ENCODE peak calls at places on chromosomes 7 and 10, in five cellular contexts. One of them, this sample, is unnamed.

GRCh38 chr10:71773221-71773971 is at the start of gene VSIR:
- DNase-seq in CD8-positive, alpha-beta T cell: peak; percentile 92
- DNase-seq in progenitor cell of endocrine pancreas: peak; percentile 89
- DNase-seq in IMR-90: peak; percentile 71
- DNase-seq in MCF 10A: peak; percentile 80
- DNase-seq in this sample: no peak

GRCh38 chr7:110839866-110840265 is 251.1 kb upstream of the LRRN3 start:
- DNase-seq in CD8-positive, alpha-beta T cell: no peak
- DNase-seq in progenitor cell of endocrine pancreas: no peak
- DNase-seq in IMR-90: peak; percentile 64
- DNase-seq in MCF 10A: peak; percentile 26
- DNase-seq in this sample: peak; percentile 50

GRCh38 chr7:8260871-8261707 is 878 bp downstream of the ICA1 start:
- DNase-seq in CD8-positive, alpha-beta T cell: no peak
- DNase-seq in progenitor cell of endocrine pancreas: peak; percentile 24
- DNase-seq in IMR-90: no peak
- DNase-seq in MCF 10A: peak; percentile 51
- DNase-seq in this sample: no peak

GRCh38 chr10:108072466-108072865 is 908.0 kb upstream of the SORCS1 start:
- DNase-seq in CD8-positive, alpha-beta T cell: no peak
- DNase-seq in progenitor cell of endocrine pancreas: no peak
- DNase-seq in IMR-90: no peak
- DNase-seq in MCF 10A: no peak
- DNase-seq in this sample: no peak

GRCh38 chr7:36490335-36490940 is 100.8 kb downstream of the ANLN start:
- DNase-seq in CD8-positive, alpha-beta T cell: no peak
- DNase-seq in progenitor cell of endocrine pancreas: no peak
- DNase-seq in IMR-90: no peak
- DNase-seq in MCF 10A: peak; percentile 21
- DNase-seq in this sample: no peak

GRCh38 chr10:128186959-128187787 is 61.0 kb upstream of the MKI67 start:
- DNase-seq in CD8-positive, alpha-beta T cell: no peak
- DNase-seq in progenitor cell of endocrine pancreas: no peak
- DNase-seq in IMR-90: no peak
- DNase-seq in MCF 10A: no peak
- DNase-seq in this sample: no peak

GRCh38 chr7:32905175-32905662 is 13.7 kb upstream of the KBTBD2 start:
- DNase-seq in CD8-positive, alpha-beta T cell: peak; percentile 46
- DNase-seq in progenitor cell of endocrine pancreas: no peak
- DNase-seq in IMR-90: peak; percentile 66
- DNase-seq in MCF 10A: peak; percentile 26
- DNase-seq in this sample: peak; percentile 68

GRCh38 chr10:22833353-22833752 is 94.5 kb upstream of the ARMC3 start:
- DNase-seq in CD8-positive, alpha-beta T cell: no peak
- DNase-seq in progenitor cell of endocrine pancreas: no peak
- DNase-seq in IMR-90: no peak
- DNase-seq in MCF 10A: no peak
- DNase-seq in this sample: no peak

GRCh38 chr10:69506487-69506833 is 55.2 kb downstream of the TSPAN15 start:
- DNase-seq in CD8-positive, alpha-beta T cell: no peak
- DNase-seq in progenitor cell of endocrine pancreas: no peak
- DNase-seq in IMR-90: no peak
- DNase-seq in MCF 10A: no peak
- DNase-seq in this sample: no peak

GRCh38 chr10:65325913-65326312 is 1599.9 kb upstream of the LRRTM3 start:
- DNase-seq in CD8-positive, alpha-beta T cell: no peak
- DNase-seq in progenitor cell of endocrine pancreas: no peak
- DNase-seq in IMR-90: no peak
- DNase-seq in MCF 10A: no peak
- DNase-seq in this sample: no peak

GRCh38 chr10:110357252-110357780 is 52.6 kb upstream of the SMNDC1 start:
- DNase-seq in CD8-positive, alpha-beta T cell: no peak
- DNase-seq in progenitor cell of endocrine pancreas: no peak
- DNase-seq in IMR-90: peak; percentile 99
- DNase-seq in MCF 10A: peak; percentile 70
- DNase-seq in this sample: peak; percentile 72

GRCh38 chr10:22556774-22557173 is 157.6 kb downstream of the PIP4K2A start:
- DNase-seq in CD8-positive, alpha-beta T cell: no peak
- DNase-seq in progenitor cell of endocrine pancreas: no peak
- DNase-seq in IMR-90: no peak
- DNase-seq in MCF 10A: no peak
- DNase-seq in this sample: no peak

GRCh38 chr10:34172936-34173533 is 642.1 kb downstream of the PARD3 start:
- DNase-seq in CD8-positive, alpha-beta T cell: no peak
- DNase-seq in progenitor cell of endocrine pancreas: no peak
- DNase-seq in IMR-90: no peak
- DNase-seq in MCF 10A: peak; percentile 71
- DNase-seq in this sample: no peak

GRCh38 chr7:123687727-123688126 is 32.1 kb downstream of the LMOD2 start:
- DNase-seq in CD8-positive, alpha-beta T cell: no peak
- DNase-seq in progenitor cell of endocrine pancreas: no peak
- DNase-seq in IMR-90: no peak
- DNase-seq in MCF 10A: no peak
- DNase-seq in this sample: no peak

GRCh38 chr7:112940314-112940732 is 146.3 kb downstream of the GPR85 start:
- DNase-seq in CD8-positive, alpha-beta T cell: no peak
- DNase-seq in progenitor cell of endocrine pancreas: no peak
- DNase-seq in IMR-90: no peak
- DNase-seq in MCF 10A: no peak
- DNase-seq in this sample: no peak

GRCh38 chr10:12559578-12560178 is 210.3 kb downstream of the CAMK1D start:
- DNase-seq in CD8-positive, alpha-beta T cell: no peak
- DNase-seq in progenitor cell of endocrine pancreas: no peak
- DNase-seq in IMR-90: no peak
- DNase-seq in MCF 10A: no peak
- DNase-seq in this sample: no peak

GRCh38 chr10:14837003-14837755 is 658 bp downstream of the CDNF start:
- DNase-seq in CD8-positive, alpha-beta T cell: no peak
- DNase-seq in progenitor cell of endocrine pancreas: no peak
- DNase-seq in IMR-90: no peak
- DNase-seq in MCF 10A: no peak
- DNase-seq in this sample: no peak

GRCh38 chr7:106870983-106871410 is 5.9 kb downstream of the PIK3CG start:
- DNase-seq in CD8-positive, alpha-beta T cell: no peak
- DNase-seq in progenitor cell of endocrine pancreas: no peak
- DNase-seq in IMR-90: peak; percentile 49
- DNase-seq in MCF 10A: no peak
- DNase-seq in this sample: no peak

GRCh38 chr7:152674860-152675760 is 831 bp downstream of the XRCC2 start:
- DNase-seq in CD8-positive, alpha-beta T cell: no peak
- DNase-seq in progenitor cell of endocrine pancreas: peak; percentile 10
- DNase-seq in IMR-90: peak; percentile 29
- DNase-seq in MCF 10A: peak; percentile 39
- DNase-seq in this sample: peak; percentile 59

GRCh38 chr7:99396914-99397631 is 11.3 kb downstream of the PDAP1 start:
- DNase-seq in CD8-positive, alpha-beta T cell: no peak
- DNase-seq in progenitor cell of endocrine pancreas: no peak
- DNase-seq in IMR-90: no peak
- DNase-seq in MCF 10A: no peak
- DNase-seq in this sample: no peak

GRCh38 chr10:33509231-33509871 is 174.9 kb upstream of the NRP1 start:
- DNase-seq in CD8-positive, alpha-beta T cell: no peak
- DNase-seq in progenitor cell of endocrine pancreas: no peak
- DNase-seq in IMR-90: peak; percentile 84
- DNase-seq in MCF 10A: peak; percentile 89
- DNase-seq in this sample: peak; percentile 25

GRCh38 chr7:142611566-142612250 is 137.6 kb upstream of the PRSS1 start:
- DNase-seq in CD8-positive, alpha-beta T cell: no peak
- DNase-seq in progenitor cell of endocrine pancreas: no peak
- DNase-seq in IMR-90: no peak
- DNase-seq in MCF 10A: no peak
- DNase-seq in this sample: no peak